ENCODE peak calls at places on chromosomes 1 and 21, in eight cellular contexts. One of them, this sample, is unnamed.

GRCh38 chr1:112396668-112397025 is 633 bp downstream of the CTTNBP2NL start:
- DNase-seq in tibial artery: no peak
- DNase-seq in epithelial cell of proximal tubule: no peak
- DNase-seq in heart left ventricle: no peak
- DNase-seq in AG04450: no peak
- DNase-seq in A549: no peak
- DNase-seq in fibroblast of the aortic adventitia: peak; percentile 33
- DNase-seq in Panc1: no peak
- DNase-seq in this sample: no peak

GRCh38 chr1:86938855-86939254 is 24.4 kb downstream of the HS2ST1 start:
- DNase-seq in tibial artery: no peak
- DNase-seq in epithelial cell of proximal tubule: no peak
- DNase-seq in heart left ventricle: no peak
- DNase-seq in AG04450: no peak
- DNase-seq in A549: no peak
- DNase-seq in fibroblast of the aortic adventitia: no peak
- DNase-seq in Panc1: no peak
- DNase-seq in this sample: no peak

GRCh38 chr1:227437495-227438008 is 119.3 kb upstream of the CDC42BPA start:
- DNase-seq in tibial artery: no peak
- DNase-seq in epithelial cell of proximal tubule: no peak
- DNase-seq in heart left ventricle: no peak
- DNase-seq in AG04450: no peak
- DNase-seq in A549: peak; percentile 87
- DNase-seq in fibroblast of the aortic adventitia: peak; percentile 82
- DNase-seq in Panc1: peak; percentile 30
- DNase-seq in this sample: no peak

GRCh38 chr1:112579801-112580510 is 39.0 kb downstream of the ST7L start:
- DNase-seq in tibial artery: no peak
- DNase-seq in epithelial cell of proximal tubule: no peak
- DNase-seq in heart left ventricle: no peak
- DNase-seq in AG04450: peak; percentile 29
- DNase-seq in A549: no peak
- DNase-seq in fibroblast of the aortic adventitia: peak; percentile 48
- DNase-seq in Panc1: no peak
- DNase-seq in this sample: no peak

GRCh38 chr1:2356911-2357845 is 34.2 kb downstream of the MORN1 start:
- DNase-seq in tibial artery: peak; percentile 60
- DNase-seq in epithelial cell of proximal tubule: no peak
- DNase-seq in heart left ventricle: no peak
- DNase-seq in AG04450: no peak
- DNase-seq in A549: no peak
- DNase-seq in fibroblast of the aortic adventitia: no peak
- DNase-seq in Panc1: no peak
- DNase-seq in this sample: no peak

GRCh38 chr1:226659136-226659535 is 79.9 kb downstream of the ITPKB start:
- DNase-seq in tibial artery: no peak
- DNase-seq in epithelial cell of proximal tubule: no peak
- DNase-seq in heart left ventricle: no peak
- DNase-seq in AG04450: no peak
- DNase-seq in A549: no peak
- DNase-seq in fibroblast of the aortic adventitia: no peak
- DNase-seq in Panc1: no peak
- DNase-seq in this sample: no peak

GRCh38 chr1:92210701-92211100 is 7.0 kb upstream of the C1orf146 start:
- DNase-seq in tibial artery: no peak
- DNase-seq in epithelial cell of proximal tubule: no peak
- DNase-seq in heart left ventricle: no peak
- DNase-seq in AG04450: no peak
- DNase-seq in A549: no peak
- DNase-seq in fibroblast of the aortic adventitia: no peak
- DNase-seq in Panc1: no peak
- DNase-seq in this sample: no peak

GRCh38 chr1:206940588-206940936 is 5.7 kb downstream of the PIGR start:
- DNase-seq in tibial artery: no peak
- DNase-seq in epithelial cell of proximal tubule: no peak
- DNase-seq in heart left ventricle: no peak
- DNase-seq in AG04450: no peak
- DNase-seq in A549: no peak
- DNase-seq in fibroblast of the aortic adventitia: peak; percentile 7
- DNase-seq in Panc1: no peak
- DNase-seq in this sample: no peak

GRCh38 chr1:203769505-203770343 is 4.7 kb downstream of the LAX1 start:
- DNase-seq in tibial artery: peak; percentile 85
- DNase-seq in epithelial cell of proximal tubule: peak; percentile 93
- DNase-seq in heart left ventricle: peak; percentile 63
- DNase-seq in AG04450: peak; percentile 81
- DNase-seq in A549: peak; percentile 25
- DNase-seq in fibroblast of the aortic adventitia: peak; percentile 88
- DNase-seq in Panc1: no peak
- DNase-seq in this sample: no peak

GRCh38 chr1:46411010-46411405 is 16.9 kb downstream of the FAAH start:
- DNase-seq in tibial artery: no peak
- DNase-seq in epithelial cell of proximal tubule: no peak
- DNase-seq in heart left ventricle: no peak
- DNase-seq in AG04450: no peak
- DNase-seq in A549: no peak
- DNase-seq in fibroblast of the aortic adventitia: no peak
- DNase-seq in Panc1: no peak
- DNase-seq in this sample: no peak

GRCh38 chr21:42463861-42464515 is 32.0 kb downstream of the RSPH1 start:
- DNase-seq in tibial artery: peak; percentile 59
- DNase-seq in epithelial cell of proximal tubule: no peak
- DNase-seq in heart left ventricle: no peak
- DNase-seq in AG04450: peak; percentile 13
- DNase-seq in A549: no peak
- DNase-seq in fibroblast of the aortic adventitia: peak; percentile 51
- DNase-seq in Panc1: no peak
- DNase-seq in this sample: peak; percentile 91

GRCh38 chr1:21932127-21932526 is 5.0 kb downstream of the HSPG2 start:
- DNase-seq in tibial artery: peak; percentile 93
- DNase-seq in epithelial cell of proximal tubule: no peak
- DNase-seq in heart left ventricle: no peak
- DNase-seq in AG04450: peak; percentile 26
- DNase-seq in A549: no peak
- DNase-seq in fibroblast of the aortic adventitia: peak; percentile 95
- DNase-seq in Panc1: no peak
- DNase-seq in this sample: no peak

GRCh38 chr1:21668232-21669032 is 725 bp downstream of the RAP1GAP start:
- DNase-seq in tibial artery: peak; percentile 49
- DNase-seq in epithelial cell of proximal tubule: no peak
- DNase-seq in heart left ventricle: no peak
- DNase-seq in AG04450: no peak
- DNase-seq in A549: no peak
- DNase-seq in fibroblast of the aortic adventitia: no peak
- DNase-seq in Panc1: no peak
- DNase-seq in this sample: no peak

GRCh38 chr1:81912383-81912782 is 111.6 kb downstream of the ADGRL2 start:
- DNase-seq in tibial artery: no peak
- DNase-seq in epithelial cell of proximal tubule: no peak
- DNase-seq in heart left ventricle: no peak
- DNase-seq in AG04450: no peak
- DNase-seq in A549: no peak
- DNase-seq in fibroblast of the aortic adventitia: no peak
- DNase-seq in Panc1: no peak
- DNase-seq in this sample: no peak

GRCh38 chr1:18511469-18511997 is 30.8 kb downstream of the KLHDC7A start:
- DNase-seq in tibial artery: no peak
- DNase-seq in epithelial cell of proximal tubule: no peak
- DNase-seq in heart left ventricle: no peak
- DNase-seq in AG04450: no peak
- DNase-seq in A549: no peak
- DNase-seq in fibroblast of the aortic adventitia: no peak
- DNase-seq in Panc1: no peak
- DNase-seq in this sample: no peak

GRCh38 chr1:151839457-151840409 is at the start of gene C2CD4D:
- DNase-seq in tibial artery: no peak
- DNase-seq in epithelial cell of proximal tubule: no peak
- DNase-seq in heart left ventricle: no peak
- DNase-seq in AG04450: no peak
- DNase-seq in A549: no peak
- DNase-seq in fibroblast of the aortic adventitia: no peak
- DNase-seq in Panc1: no peak
- DNase-seq in this sample: no peak
- H3K4me3 ChIP-seq in tibial artery: peak within 1 kb of the TSS; percentile 46
- H3K4me3 ChIP-seq in epithelial cell of proximal tubule: peak within 1 kb of the TSS; percentile 48
- H3K4me3 ChIP-seq in heart left ventricle: peak within 1 kb of the TSS; percentile 31
- H3K4me3 ChIP-seq in AG04450: no peak within 1 kb of the TSS
- H3K4me3 ChIP-seq in A549: no peak within 1 kb of the TSS
- H3K4me3 ChIP-seq in fibroblast of the aortic adventitia: peak within 1 kb of the TSS; percentile 22
- H3K4me3 ChIP-seq in Panc1: peak within 1 kb of the TSS; percentile 57
- H3K4me3 ChIP-seq in this sample: peak within 1 kb of the TSS; percentile 44

DNA sequence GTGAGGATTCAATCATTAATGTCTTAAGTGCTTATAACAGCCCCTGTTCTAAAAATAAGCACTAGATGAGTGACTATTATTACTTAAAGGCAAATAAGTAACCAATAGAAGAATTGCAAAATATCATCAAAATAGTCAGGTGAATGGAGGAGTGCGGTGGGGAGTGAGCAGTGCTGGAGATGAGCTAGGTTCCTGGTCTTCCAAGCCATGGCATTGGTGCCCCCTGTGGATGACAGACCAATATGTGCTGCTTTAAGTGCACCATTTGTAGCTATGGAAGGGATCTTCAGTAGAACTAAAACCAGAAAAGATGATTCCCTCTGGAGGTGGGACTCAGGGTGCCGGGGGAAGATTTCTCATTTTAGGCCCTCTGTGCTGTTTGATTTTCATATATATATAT is 46.1 kb upstream of the SLC30A1 start:
- DNase-seq in tibial artery: peak; percentile 69
- DNase-seq in epithelial cell of proximal tubule: no peak
- DNase-seq in heart left ventricle: peak; percentile 52
- DNase-seq in AG04450: no peak
- DNase-seq in A549: no peak
- DNase-seq in fibroblast of the aortic adventitia: peak; percentile 70
- DNase-seq in Panc1: no peak
- DNase-seq in this sample: no peak
- TF ChIP-seq CTCF in tibial artery: peak; percentile 25
- TF ChIP-seq CTCF in epithelial cell of proximal tubule: peak; percentile 58
- TF ChIP-seq CTCF in heart left ventricle: peak; percentile 27
- TF ChIP-seq CTCF in AG04450: peak; percentile 32
- TF ChIP-seq CTCF in A549: peak; percentile 28
- TF ChIP-seq CTCF in fibroblast of the aortic adventitia: peak; percentile 52
- TF ChIP-seq CTCF in Panc1: no peak
- TF ChIP-seq CTCF in this sample: peak; percentile 31

DNA sequence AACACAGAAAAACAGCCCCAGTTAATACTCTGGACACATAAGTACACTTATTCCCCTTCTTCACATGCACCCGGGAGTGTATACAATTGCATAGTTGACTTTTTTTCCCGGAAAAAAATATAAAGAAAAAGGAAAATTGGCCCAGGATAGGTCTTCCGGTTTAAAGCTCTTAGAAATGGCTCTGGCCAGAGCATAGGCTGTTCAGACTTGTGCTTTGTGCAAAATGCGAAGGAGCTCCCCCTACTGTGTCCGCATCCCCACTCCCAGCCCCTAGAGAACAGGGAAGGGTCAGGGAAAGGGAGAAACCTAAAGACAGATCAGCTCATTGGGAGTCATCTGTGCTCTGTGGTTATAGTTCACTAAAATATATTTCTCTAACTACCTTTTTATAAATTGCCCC is 5.5 kb upstream of the MTMR11 start:
- DNase-seq in tibial artery: no peak
- DNase-seq in epithelial cell of proximal tubule: no peak
- DNase-seq in heart left ventricle: peak; percentile 40
- DNase-seq in AG04450: no peak
- DNase-seq in A549: peak; percentile 49
- DNase-seq in fibroblast of the aortic adventitia: peak; percentile 54
- DNase-seq in Panc1: no peak
- DNase-seq in this sample: no peak
- H3K4me3 ChIP-seq in tibial artery: no peak overlapping the region
- H3K4me3 ChIP-seq in epithelial cell of proximal tubule: no peak overlapping the region
- H3K4me3 ChIP-seq in heart left ventricle: no peak overlapping the region
- H3K4me3 ChIP-seq in AG04450: no peak overlapping the region
- H3K4me3 ChIP-seq in A549: no peak overlapping the region
- H3K4me3 ChIP-seq in fibroblast of the aortic adventitia: no peak overlapping the region
- H3K4me3 ChIP-seq in Panc1: no peak overlapping the region
- H3K4me3 ChIP-seq in this sample: no peak overlapping the region

DNA sequence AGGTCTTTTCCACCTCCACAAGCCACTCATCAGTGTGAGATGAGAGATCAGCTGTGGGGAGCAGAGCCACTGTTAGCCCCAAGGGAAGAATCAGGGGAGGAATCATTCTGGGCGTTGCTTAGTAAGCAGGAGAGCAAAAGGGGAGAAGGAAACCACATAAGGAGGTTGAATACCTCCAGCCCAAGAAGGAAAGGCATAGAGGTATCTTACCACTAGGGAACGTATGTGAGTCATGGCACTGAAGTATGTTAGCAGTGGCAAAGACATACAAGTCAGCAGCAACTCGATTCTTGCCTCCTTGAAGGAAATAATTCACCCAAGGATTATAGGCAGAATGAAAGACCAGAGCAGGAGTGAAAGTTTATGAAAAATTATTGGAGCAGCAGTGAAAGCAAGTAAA is 31.6 kb upstream of the SLC5A9 start:
- DNase-seq in tibial artery: no peak
- DNase-seq in epithelial cell of proximal tubule: no peak
- DNase-seq in heart left ventricle: no peak
- DNase-seq in AG04450: no peak
- DNase-seq in A549: no peak
- DNase-seq in fibroblast of the aortic adventitia: no peak
- DNase-seq in Panc1: no peak
- DNase-seq in this sample: no peak
- TF ChIP-seq CTCF in tibial artery: no peak
- TF ChIP-seq CTCF in epithelial cell of proximal tubule: no peak
- TF ChIP-seq CTCF in heart left ventricle: no peak
- TF ChIP-seq CTCF in AG04450: no peak
- TF ChIP-seq CTCF in A549: no peak
- TF ChIP-seq CTCF in fibroblast of the aortic adventitia: no peak
- TF ChIP-seq CTCF in Panc1: no peak
- TF ChIP-seq CTCF in this sample: no peak

GRCh38 chr1:33306561-33307493 is 14.1 kb downstream of the A3GALT2 start:
- DNase-seq in tibial artery: peak; percentile 67
- DNase-seq in epithelial cell of proximal tubule: no peak
- DNase-seq in heart left ventricle: no peak
- DNase-seq in AG04450: no peak
- DNase-seq in A549: no peak
- DNase-seq in fibroblast of the aortic adventitia: no peak
- DNase-seq in Panc1: no peak
- DNase-seq in this sample: no peak
- H3K4me3 ChIP-seq in tibial artery: peak overlapping the region; percentile 20
- H3K4me3 ChIP-seq in epithelial cell of proximal tubule: peak overlapping the region; percentile 15
- H3K4me3 ChIP-seq in heart left ventricle: peak overlapping the region; percentile 22
- H3K4me3 ChIP-seq in AG04450: no peak overlapping the region
- H3K4me3 ChIP-seq in A549: no peak overlapping the region
- H3K4me3 ChIP-seq in fibroblast of the aortic adventitia: no peak overlapping the region
- H3K4me3 ChIP-seq in Panc1: no peak overlapping the region
- H3K4me3 ChIP-seq in this sample: no peak overlapping the region

This sample was measured in GM12864.